ENCODE peak calls at places on chromosomes 11 and 22, in nine cellular contexts. H is stomach, M is ovary, S is K562, A is transverse colon, T is tibial nerve, C is A549, W is sigmoid colon, X is H1. U is an unnamed sample.

GRCh38 chr22:49042066-49042465 is 785.6 kb downstream of the BRD1 start:
- DNase-seq in T (no peak), S (no peak), C (no peak), W (no peak), A (no peak), H (no peak), M (no peak), X (no peak), U (no peak)

GRCh38 chr11:19984048-19984742 is 176.1 kb downstream of the DBX1 start:
- DNase-seq in C (no peak), X (no peak), A (no peak), W (peak; percentile 63), H (no peak), S (no peak), T (no peak), M (no peak), U (no peak)

GRCh38 chr11:12356944-12357655 is 20.3 kb upstream of the PARVA start:
- DNase-seq in T (no peak), H (no peak), M (no peak), C (no peak), X (no peak), A (no peak), S (no peak), W (no peak), U (no peak)

GRCh38 chr22:29443452-29443851 is 5.1 kb downstream of the RFPL1 start:
- DNase-seq in H (no peak), M (no peak), T (no peak), X (no peak), C (no peak), S (no peak), W (no peak), A (no peak), U (no peak)

GRCh38 chr11:34149274-34149673 is 43.8 kb downstream of the NAT10 start:
- DNase-seq in W (peak; percentile 40), S (no peak), C (no peak), X (no peak), T (no peak), M (no peak), A (no peak), H (no peak), U (no peak)

GRCh38 chr11:10050561-10050960 is 243.5 kb downstream of the SBF2 start:
- DNase-seq in T (no peak), W (no peak), M (no peak), A (no peak), X (no peak), C (peak; percentile 62), S (no peak), H (no peak), U (no peak)

GRCh38 chr22:36144886-36145541 is 15.5 kb downstream of the APOL3 start:
- DNase-seq in A (peak; percentile 52), T (peak; percentile 55), C (peak; percentile 62), H (peak; percentile 70), M (peak; percentile 60), W (peak; percentile 89), X (peak; percentile 73), S (peak; percentile 59), U (no peak)

GRCh38 chr11:82814379-82814778 is 80.7 kb upstream of the FAM181B start:
- DNase-seq in X (no peak), T (no peak), H (no peak), C (no peak), S (no peak), A (no peak), W (no peak), M (no peak), U (no peak)

GRCh38 chr11:77129841-77130756 is 2.1 kb downstream of the MYO7A start:
- DNase-seq in T (no peak), M (no peak), C (no peak), H (no peak), X (no peak), W (no peak), S (no peak), A (no peak), U (no peak)

GRCh38 chr11:103609117-103610066 is 427.0 kb upstream of the DDI1 start:
- DNase-seq in X (no peak), M (no peak), T (no peak), S (no peak), A (no peak), H (no peak), C (peak; percentile 68), W (no peak), U (no peak)

GRCh38 chr11:62388999-62389398 is 29.8 kb upstream of the SCGB1A1 start:
- DNase-seq in M (no peak), T (no peak), H (no peak), X (no peak), W (no peak), C (no peak), A (no peak), S (no peak), U (no peak)

GRCh38 chr22:36898690-36899089 is 14.7 kb upstream of the CSF2RB start:
- DNase-seq in H (no peak), S (no peak), A (no peak), W (no peak), C (no peak), X (no peak), M (no peak), T (no peak), U (peak; percentile 8)

GRCh38 chr11:132111781-132112380 is 741.5 kb downstream of the NTM start:
- DNase-seq in T (no peak), X (no peak), W (no peak), C (no peak), M (no peak), A (no peak), H (no peak), S (no peak), U (no peak)

GRCh38 chr11:13602844-13603243 is 65.6 kb upstream of the FAR1 start:
- DNase-seq in C (no peak), T (no peak), X (no peak), W (no peak), A (no peak), H (no peak), S (no peak), M (no peak), U (no peak)

GRCh38 chr22:38165929-38166593 is 15.6 kb downstream of the PLA2G6 start:
- DNase-seq in X (no peak), A (no peak), M (no peak), H (no peak), S (no peak), W (peak; percentile 28), C (no peak), T (no peak), U (no peak)

GRCh38 chr11:65522640-65523322 is 2.1 kb upstream of the SCYL1 start:
- DNase-seq in S (peak; percentile 77), X (no peak), H (no peak), T (no peak), A (no peak), W (no peak), M (no peak), C (no peak), U (no peak)
- TF ChIP-seq EP300 in S (no peak), X (no peak), H (no peak), T (no peak), A (no peak), W (no peak), M (no peak), C (no peak), U (no peak)

DNA sequence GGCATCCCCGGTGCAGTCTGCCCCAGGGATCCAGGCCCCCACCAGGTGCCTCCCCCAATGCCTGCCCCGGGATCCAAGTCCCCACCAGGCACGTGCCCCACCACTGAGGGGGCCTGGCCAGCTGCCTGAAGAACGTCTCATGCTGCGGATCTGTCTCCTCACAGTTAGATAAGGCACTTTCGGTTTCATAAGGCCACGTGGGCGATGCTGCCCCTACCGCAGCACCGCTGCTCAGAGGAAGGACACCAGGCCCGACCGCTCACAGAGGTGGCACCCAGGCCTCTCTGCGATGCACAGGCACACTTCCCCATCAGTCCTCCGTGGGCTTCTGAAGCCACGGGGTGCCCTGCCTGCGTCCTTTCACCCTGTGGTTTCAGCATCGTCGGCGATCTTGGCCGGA is 68.1 kb upstream of the BID start:
- DNase-seq in A (peak; percentile 62), T (no peak), W (peak; percentile 76), C (no peak), M (peak; percentile 85), H (peak; percentile 49), S (no peak), X (no peak), U (no peak)
- TF ChIP-seq POLR2A in A (no peak), T (no peak), W (no peak), C (no peak), M (no peak), H (no peak), S (no peak), X (no peak), U (no peak)

DNA sequence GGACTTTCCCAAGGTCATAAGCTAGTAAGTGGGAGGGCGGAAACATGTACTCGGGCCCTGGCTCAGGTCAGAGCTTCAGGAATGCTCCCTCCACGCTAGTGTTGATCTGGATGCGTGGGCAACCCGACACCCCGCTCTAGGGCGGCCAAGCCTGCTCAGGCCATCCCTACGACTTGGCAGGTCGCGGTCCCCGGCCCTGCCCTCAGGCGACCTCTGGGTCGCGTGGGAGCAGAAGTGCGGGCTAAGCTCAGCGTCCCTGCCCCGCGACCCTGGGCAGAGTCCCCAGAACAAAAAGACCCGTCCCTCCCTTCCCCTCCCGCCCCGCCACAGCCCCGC is 781 bp upstream of the TEF start:
- DNase-seq in W (peak; percentile 96), H (peak; percentile 77), S (peak; percentile 80), T (peak; percentile 82), C (peak; percentile 48), M (no peak), A (peak; percentile 74), X (no peak), U (peak; percentile 95)
- H3K4me3 ChIP-seq in W (peak overlapping the region; percentile 90), H (peak overlapping the region; percentile 74), S (peak overlapping the region; percentile 86), T (peak overlapping the region; percentile 97), C (peak overlapping the region; percentile 99), M (peak overlapping the region; percentile 94), A (peak overlapping the region; percentile 97), X (peak overlapping the region; percentile 56), U (peak overlapping the region; percentile 85)

DNA sequence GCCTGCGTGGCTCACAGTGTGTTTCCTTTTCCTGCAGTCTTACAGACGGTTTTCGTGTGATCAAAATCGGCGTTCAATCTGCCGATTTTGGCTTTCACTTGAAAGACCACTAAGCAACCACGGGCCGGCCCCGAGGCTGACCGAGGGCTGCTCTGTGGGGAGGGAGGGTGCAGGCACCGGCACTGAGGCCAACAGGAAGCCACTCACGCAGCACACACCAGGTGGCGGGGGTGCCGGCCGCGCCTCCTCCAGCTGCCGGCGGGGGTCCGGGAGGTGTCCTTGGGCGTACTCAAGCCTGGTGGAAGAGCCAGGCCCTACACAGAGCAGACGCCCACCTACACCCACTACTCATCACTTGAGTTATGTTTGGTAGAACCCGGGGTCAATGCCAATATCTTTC is 14.3 kb downstream of the TOLLIP start:
- DNase-seq in T (no peak), S (no peak), M (no peak), C (no peak), A (peak; percentile 7), W (peak; percentile 41), X (no peak), H (no peak), U (no peak)
- TF ChIP-seq EP300 in T (no peak), S (no peak), M (no peak), C (no peak), A (no peak), W (no peak), X (no peak), H (no peak), U (no peak)

GRCh38 chr22:39292002-39292401 is 27.4 kb downstream of the RPL3 start:
- DNase-seq in H (no peak), C (peak; percentile 48), X (no peak), S (no peak), W (no peak), T (no peak), M (no peak), A (no peak), U (no peak)
- TF ChIP-seq POLR2A in H (no peak), C (no peak), X (no peak), S (no peak), W (no peak), T (no peak), M (no peak), A (no peak), U (no peak)

GRCh38 chr11:63563201-63564055 is at the start of gene PLAAT2:
- DNase-seq in X (peak; percentile 22), H (no peak), C (no peak), S (no peak), M (no peak), T (no peak), A (no peak), W (peak; percentile 12), U (no peak)
- H3K4me3 ChIP-seq in X (no peak within 1 kb of the TSS), H (no peak within 1 kb of the TSS), C (no peak within 1 kb of the TSS), S (no peak within 1 kb of the TSS), M (no peak within 1 kb of the TSS), T (no peak within 1 kb of the TSS), A (no peak within 1 kb of the TSS), W (no peak within 1 kb of the TSS), U (no peak within 1 kb of the TSS)

U was measured in esophagus muscularis mucosa.